ENCODE peak calls at places on chromosomes 13 and 19, in six cellular contexts. N is hypothalamus; H is C1 segment of cervical spinal cord; U is activated CD4-positive, alpha-beta T cell treated with anti-CD3 and anti-CD28 coated beads, Interleukin-2, amount 50 U/mL, for 24 hours; Y is SK-N-SH; K is AG04450. Z is an unnamed sample.

GRCh38 chr13:99555149-99555548 is 53.9 kb downstream of the TM9SF2 start:
- DNase-seq in N (no peak), H (no peak), U (no peak), Y (no peak), K (no peak), Z (no peak)

GRCh38 chr13:96730676-96731075 is 263.6 kb downstream of the OXGR1 start:
- DNase-seq in N (no peak), H (no peak), U (no peak), Y (no peak), K (no peak), Z (no peak)

GRCh38 chr19:49559928-49560327 is 20.4 kb downstream of the NOSIP start:
- DNase-seq in N (no peak), H (no peak), U (no peak), Y (no peak), K (no peak), Z (no peak)

GRCh38 chr13:60226507-60226906 is 62.8 kb upstream of the DIAPH3 start:
- DNase-seq in N (no peak), H (no peak), U (no peak), Y (peak), K (peak), Z (no peak)

GRCh38 chr19:48629599-48630288 is 7.4 kb downstream of the DBP start:
- DNase-seq in N (no peak), H (no peak), U (no peak), Y (peak), K (no peak), Z (no peak)

GRCh38 chr13:106187501-106187900 is 348.0 kb downstream of the EFNB2 start:
- DNase-seq in N (no peak), H (no peak), U (no peak), Y (no peak), K (no peak), Z (no peak)

GRCh38 chr13:65594255-65594654 is 1635.9 kb downstream of the PCDH9 start:
- DNase-seq in N (no peak), H (no peak), U (no peak), Y (peak), K (peak), Z (no peak)

GRCh38 chr19:5718032-5718578 is 1.8 kb downstream of the LONP1 start:
- DNase-seq in N (no peak), H (no peak), U (no peak), Y (no peak), K (peak), Z (peak)

GRCh38 chr13:99465454-99465853 is 35.8 kb upstream of the TM9SF2 start:
- DNase-seq in N (no peak), H (no peak), U (no peak), Y (no peak), K (no peak), Z (no peak)

GRCh38 chr13:25295228-25295627 is 6.2 kb upstream of the NUP58 start:
- DNase-seq in N (no peak), H (no peak), U (no peak), Y (no peak), K (no peak), Z (no peak)

GRCh38 chr19:5454743-5455142 is 474 bp upstream of the ZNRF4 start:
- DNase-seq in N (no peak), H (no peak), U (no peak), Y (no peak), K (no peak), Z (no peak)

GRCh38 chr13:84433024-84433423 is 550.8 kb upstream of the SLITRK1 start:
- DNase-seq in N (no peak), H (no peak), U (no peak), Y (no peak), K (peak), Z (no peak)

GRCh38 chr13:83810136-83810535 is 72.1 kb downstream of the SLITRK1 start:
- DNase-seq in N (no peak), H (no peak), U (no peak), Y (no peak), K (no peak), Z (no peak)

GRCh38 chr13:31725841-31726240 is 13.5 kb upstream of the RXFP2 start:
- DNase-seq in N (no peak), H (no peak), U (no peak), Y (no peak), K (no peak), Z (no peak)

GRCh38 chr19:38639679-38640078 is 7.8 kb upstream of the ACTN4 start:
- DNase-seq in N (no peak), H (no peak), U (no peak), Y (no peak), K (no peak), Z (no peak)

GRCh38 chr19:54325631-54326030 is 12.7 kb upstream of the LILRA5 start:
- DNase-seq in N (no peak), H (no peak), U (no peak), Y (no peak), K (no peak), Z (no peak)